ENCODE peak calls at places on chromosomes 12 and 14, in six cellular contexts. G, I, K, Y, D and B are unnamed samples.

GRCh38 chr14:56816575-56817391 is 6.5 kb upstream of the OTX2 start:
- DNase-seq in G (no peak), I (no peak), K (no peak), Y (no peak), D (no peak), B (no peak)

GRCh38 chr12:57268264-57268663 is 17.3 kb upstream of the STAC3 start:
- DNase-seq in G (no peak), I (no peak), K (no peak), Y (no peak), D (no peak), B (no peak)

GRCh38 chr12:79725987-79726386 is 35.2 kb upstream of the PAWR start:
- DNase-seq in G (no peak), I (no peak), K (no peak), Y (no peak), D (no peak), B (no peak)

GRCh38 chr14:69291891-69292586 is 32.1 kb downstream of the GALNT16 start:
- DNase-seq in G (no peak), I (no peak), K (no peak), Y (no peak), D (no peak), B (no peak)

GRCh38 chr14:59777006-59777579 is 93.5 kb downstream of the RTN1 start:
- DNase-seq in G (no peak), I (no peak), K (no peak), Y (no peak), D (peak), B (no peak)

GRCh38 chr14:61460853-61461611 is 139.7 kb downstream of the PRKCH start:
- DNase-seq in G (no peak), I (no peak), K (no peak), Y (no peak), D (peak), B (no peak)

GRCh38 chr12:87086118-87086891 is 830.1 kb upstream of the MGAT4C start:
- DNase-seq in G (no peak), I (no peak), K (no peak), Y (no peak), D (no peak), B (no peak)

GRCh38 chr12:130375888-130376287 is 38.2 kb downstream of the PIWIL1 start:
- DNase-seq in G (no peak), I (no peak), K (no peak), Y (no peak), D (no peak), B (no peak)

GRCh38 chr12:6424848-6425247 is 19.9 kb upstream of the CD27 start:
- DNase-seq in G (peak), I (no peak), K (no peak), Y (no peak), D (no peak), B (no peak)

GRCh38 chr14:105213396-105213795 is 32.3 kb upstream of the NUDT14 start:
- DNase-seq in G (no peak), I (no peak), K (no peak), Y (no peak), D (no peak), B (no peak)

GRCh38 chr14:26963696-26964095 is 365.9 kb upstream of the NOVA1 start:
- DNase-seq in G (no peak), I (no peak), K (no peak), Y (no peak), D (no peak), B (no peak)

DNA sequence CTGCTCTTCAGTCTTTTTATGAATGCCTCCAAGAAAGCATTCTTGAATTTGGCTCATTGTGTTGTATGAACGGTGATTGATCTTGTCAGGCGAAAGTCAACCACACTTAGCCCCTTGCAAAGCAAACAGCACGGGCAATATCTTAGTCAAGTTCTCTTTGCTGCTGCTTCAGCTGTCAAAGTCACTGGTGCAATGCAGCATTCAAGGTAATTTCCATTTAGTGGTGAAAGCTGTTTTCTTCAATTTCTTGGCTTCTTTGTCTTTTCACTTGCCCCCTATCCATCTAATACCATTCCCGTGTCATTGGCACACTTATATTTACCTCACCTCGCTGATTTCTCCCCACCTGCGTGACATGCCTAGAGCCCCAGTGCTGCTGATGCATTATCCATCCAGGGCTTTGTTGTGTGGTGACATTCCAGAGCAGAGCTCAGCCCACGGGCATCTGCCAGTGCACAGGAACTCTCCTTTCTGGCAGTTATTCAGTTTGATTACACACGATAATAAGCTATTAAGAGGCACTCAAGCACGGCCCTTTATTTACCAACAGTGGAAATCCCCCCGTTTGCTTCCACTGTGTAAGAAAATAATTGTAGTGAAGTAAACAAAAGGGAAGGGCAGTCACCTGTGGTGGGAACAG is 362.3 kb upstream of the NOVA1 start:
- DNase-seq in G (no peak), I (no peak), K (no peak), Y (no peak), D (no peak), B (no peak)
- TF ChIP-seq POLR2AphosphoS5 in G (no peak), I (no peak), K (no peak), Y (no peak), D (no peak), B (no peak)

GRCh38 chr14:93369393-93370266 is 22.6 kb downstream of the COX8C start:
- DNase-seq in G (no peak), I (no peak), K (no peak), Y (no peak), D (no peak), B (no peak)
- TF ChIP-seq POLR2AphosphoS5 in G (no peak), I (no peak), K (no peak), Y (no peak), D (no peak), B (no peak)

GRCh38 chr14:100028990-100029677 is 36.1 kb upstream of the EVL start:
- DNase-seq in G (no peak), I (no peak), K (no peak), Y (no peak), D (no peak), B (no peak)
- TF ChIP-seq POLR2AphosphoS5 in G (no peak), I (no peak), K (no peak), Y (no peak), D (no peak), B (no peak)

GRCh38 chr14:102320671-102321455 is 1.3 kb downstream of the ZNF839 start:
- DNase-seq in G (no peak), I (no peak), K (no peak), Y (no peak), D (peak), B (no peak)

GRCh38 chr14:102320033-102320660 is 601 bp downstream of the ZNF839 start:
- DNase-seq in G (peak), I (no peak), K (peak), Y (peak), D (no peak), B (no peak)

GRCh38 chr14:102318781-102319276 is 717 bp upstream of the ZNF839 start:
- DNase-seq in G (no peak), I (no peak), K (no peak), Y (peak), D (no peak), B (peak)

GRCh38 chr14:102317564-102318248 is 1.8 kb upstream of the ZNF839 start:
- DNase-seq in G (no peak), I (no peak), K (no peak), Y (peak), D (peak), B (peak)

GRCh38 chr14:102319351-102320032 is at the start of gene ZNF839:
- DNase-seq in G (peak), I (peak), K (peak), Y (peak), D (peak), B (peak)
- TF ChIP-seq POLR2AphosphoS5 in G (peak), I (no peak), K (no peak), Y (peak), D (peak), B (peak)